ENCODE peak calls at places on chromosomes 6 and 20, in four cellular contexts. Z, X, E and J are unnamed samples.

GRCh38 chr20:2759143-2759542 is 41.3 kb downstream of the CPXM1 start:
- DNase-seq in Z (no peak), X (no peak), E (no peak), J (no peak)

GRCh38 chr6:54801669-54802068 is 44.9 kb upstream of the FAM83B start:
- DNase-seq in Z (no peak), X (no peak), E (peak; percentile 47), J (peak; percentile 92)

GRCh38 chr6:32252326-32253009 is 28.6 kb upstream of the NOTCH4 start:
- DNase-seq in Z (no peak), X (no peak), E (no peak), J (no peak)

GRCh38 chr6:110690916-110691315 is 124.4 kb downstream of the CDK19 start:
- DNase-seq in Z (no peak), X (no peak), E (no peak), J (no peak)

GRCh38 chr6:101163611-101164010 is 229.9 kb upstream of the GRIK2 start:
- DNase-seq in Z (no peak), X (no peak), E (no peak), J (no peak)

GRCh38 chr6:11096109-11096508 is 2.5 kb downstream of the SMIM13 start:
- DNase-seq in Z (no peak), X (no peak), E (peak; percentile 82), J (peak; percentile 78)

GRCh38 chr20:33656783-33657703 is 5.1 kb upstream of the C20orf144 start:
- DNase-seq in Z (no peak), X (no peak), E (no peak), J (no peak)

GRCh38 chr6:97038437-97038836 is 113.9 kb downstream of the KLHL32 start:
- DNase-seq in Z (no peak), X (no peak), E (no peak), J (no peak)

GRCh38 chr6:139977887-139978332 is 603.5 kb upstream of the CITED2 start:
- DNase-seq in Z (no peak), X (no peak), E (peak; percentile 80), J (peak; percentile 92)

GRCh38 chr6:85404497-85405174 is 45.2 kb upstream of the NT5E start:
- DNase-seq in Z (no peak), X (no peak), E (no peak), J (peak; percentile 80)

GRCh38 chr6:52574709-52575489 is 2.0 kb downstream of the TRAM2 start:
- DNase-seq in Z (no peak), X (no peak), E (no peak), J (peak; percentile 81)

GRCh38 chr20:8855315-8855714 is 213.6 kb upstream of the PLCB4 start:
- DNase-seq in Z (no peak), X (no peak), E (no peak), J (no peak)

GRCh38 chr6:21594427-21595264 is 1.1 kb downstream of the SOX4 start:
- DNase-seq in Z (no peak), X (no peak), E (peak; percentile 68), J (peak; percentile 72)

GRCh38 chr6:161369339-161369738 is 95.5 kb upstream of the AGPAT4 start:
- DNase-seq in Z (no peak), X (no peak), E (peak; percentile 43), J (peak; percentile 78)

GRCh38 chr6:153130515-153131036 is 506 bp downstream of the RGS17 start:
- DNase-seq in Z (peak; percentile 8), X (no peak), E (peak; percentile 32), J (no peak)

DNA sequence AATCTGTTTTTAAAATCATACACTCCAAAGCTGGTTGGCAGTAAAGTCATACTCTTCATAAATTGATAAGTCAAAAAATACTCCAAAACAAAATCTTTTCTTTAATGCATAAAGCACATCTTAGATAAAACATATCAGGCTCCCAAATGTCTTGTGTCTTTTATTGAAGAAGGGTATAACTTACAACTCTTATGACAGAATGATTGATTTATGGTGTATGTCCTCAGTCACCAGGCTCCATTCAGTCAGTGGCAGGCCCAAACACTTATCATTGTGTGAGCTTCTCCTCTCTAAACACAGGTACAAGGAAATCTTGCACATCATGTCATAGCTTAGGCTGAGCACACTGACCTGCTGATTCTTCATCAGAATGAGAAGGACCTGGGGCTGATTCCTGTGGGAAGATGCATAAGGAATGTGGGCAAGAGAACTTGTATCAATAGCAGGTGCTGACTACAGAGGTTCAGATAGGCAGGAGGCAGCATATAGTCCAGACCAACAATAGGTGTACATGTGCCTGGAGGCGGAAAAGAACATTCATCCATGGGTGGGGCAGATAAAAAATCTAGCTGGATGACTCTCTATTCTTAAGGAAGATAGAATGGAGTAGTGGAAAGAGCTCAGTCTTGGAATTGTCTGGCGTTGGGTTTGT is 1.9 kb downstream of the CALHM5 start:
- DNase-seq in Z (no peak), X (no peak), E (no peak), J (no peak)
- H3K9ac ChIP-seq in Z (no peak overlapping the region), X (no peak overlapping the region), E (no peak overlapping the region), J (peak overlapping the region; percentile 92)

GRCh38 chr20:17848249-17848648 is 120.3 kb downstream of the SNX5 start:
- DNase-seq in Z (no peak), X (no peak), E (no peak), J (no peak)
- H2BK15ac ChIP-seq in Z (no peak overlapping the region), X (no peak overlapping the region), E (no peak overlapping the region), J (peak overlapping the region; percentile 13)

DNA sequence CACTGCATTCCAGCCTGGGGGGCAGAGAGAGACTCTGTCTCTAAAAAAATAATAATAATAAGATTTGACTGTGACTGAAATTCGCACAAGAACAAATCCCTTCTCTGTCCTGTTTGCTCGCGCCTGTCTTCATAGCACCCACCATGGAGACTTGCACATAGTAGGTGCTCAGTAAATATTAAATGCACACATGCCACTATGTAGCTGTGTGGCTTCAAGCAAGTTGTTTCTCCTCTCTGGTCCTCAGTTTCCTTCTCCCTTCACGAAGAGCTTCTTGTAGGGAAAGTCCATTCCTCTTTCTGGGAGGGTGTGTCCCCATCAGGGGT is 15.4 kb upstream of the PTGIS start:
- DNase-seq in Z (no peak), X (no peak), E (no peak), J (no peak)
- H3K18ac ChIP-seq in Z (no peak overlapping the region), X (no peak overlapping the region), E (no peak overlapping the region), J (no peak overlapping the region)

DNA sequence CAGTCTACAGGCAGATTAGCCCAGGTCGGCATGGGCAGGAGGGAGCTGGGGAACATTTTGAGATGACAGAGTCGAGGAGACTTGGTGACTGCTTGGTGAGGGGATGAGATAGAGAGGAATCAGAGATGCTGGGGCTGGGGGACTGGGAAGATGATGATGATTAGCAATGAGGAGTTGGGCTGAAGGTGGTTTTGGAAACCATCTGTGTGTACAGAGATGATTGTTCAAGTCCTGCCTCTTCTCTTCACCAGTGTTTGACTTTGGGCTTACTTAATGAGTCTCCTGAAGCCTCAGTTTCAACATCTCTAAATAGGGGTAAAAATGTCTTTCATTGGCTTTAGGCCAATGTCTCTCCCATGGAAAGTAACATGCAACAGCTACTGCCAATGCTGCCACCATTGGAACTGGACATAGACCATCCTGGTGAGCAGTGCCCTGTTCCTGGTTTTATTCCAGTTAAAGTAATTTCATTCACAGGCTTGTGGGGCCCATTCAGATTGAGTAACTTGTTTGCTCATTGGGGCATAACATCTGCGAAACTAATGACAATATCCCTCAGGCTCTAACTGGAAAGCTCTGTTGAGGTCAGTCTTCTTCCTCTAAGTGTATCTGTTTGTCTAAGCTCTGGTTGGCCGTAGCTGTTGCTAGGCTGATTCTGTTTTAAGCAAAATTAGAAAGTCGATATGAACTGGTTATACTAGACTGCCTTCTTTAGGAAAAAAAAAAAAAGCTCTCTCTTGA is 99.1 kb downstream of the ARMC2 start:
- DNase-seq in Z (no peak), X (no peak), E (no peak), J (peak; percentile 69)
- H3K9ac ChIP-seq in Z (no peak overlapping the region), X (no peak overlapping the region), E (no peak overlapping the region), J (peak overlapping the region; percentile 84)

GRCh38 chr20:53617791-53618489 is 24.3 kb upstream of the ZNF217 start:
- DNase-seq in Z (no peak), X (no peak), E (peak; percentile 23), J (no peak)
- H2BK15ac ChIP-seq in Z (no peak overlapping the region), X (peak overlapping the region; percentile 97), E (no peak overlapping the region), J (no peak overlapping the region)

DNA sequence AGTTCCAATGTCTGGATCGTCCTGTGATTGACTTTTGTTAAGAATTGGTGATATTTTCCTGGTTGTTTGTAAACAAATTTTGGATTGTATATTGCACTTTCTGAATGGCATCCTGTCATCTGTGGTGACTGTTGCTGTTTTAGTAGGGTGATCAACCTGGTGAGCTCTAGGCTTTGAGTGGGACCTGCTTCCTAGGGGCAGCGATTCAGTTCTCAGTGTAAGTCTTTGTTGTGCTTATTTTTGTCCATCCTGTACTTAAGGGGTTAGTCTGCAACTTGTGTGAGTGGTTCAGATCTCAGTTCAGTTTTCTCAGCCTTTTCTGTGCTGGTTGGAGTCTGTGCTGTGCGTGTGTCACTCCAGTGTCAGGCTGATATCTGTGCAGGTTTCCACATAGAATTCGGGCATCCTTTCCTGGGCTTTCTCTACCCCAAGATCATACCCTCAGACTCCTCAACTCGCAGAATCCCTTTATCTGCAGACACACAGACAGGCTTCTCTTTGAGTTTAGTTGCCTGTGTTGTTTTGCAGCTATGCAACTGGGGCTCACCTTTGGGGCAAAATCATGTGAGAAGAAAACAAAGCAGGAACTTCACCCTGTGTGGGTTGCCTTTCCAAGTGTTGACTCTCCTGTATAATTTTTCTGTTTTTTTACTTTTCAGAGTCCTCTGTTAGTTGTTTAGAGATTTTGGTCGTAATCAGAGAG is 177.7 kb downstream of the FARS2 start:
- DNase-seq in Z (no peak), X (peak; percentile 59), E (no peak), J (no peak)
- H3K18ac ChIP-seq in Z (no peak overlapping the region), X (peak overlapping the region; percentile 40), E (peak overlapping the region; percentile 68), J (no peak overlapping the region)

GRCh38 chr20:51802170-51802745 is at the start of gene SALL4:
- DNase-seq in Z (peak; percentile 92), X (peak; percentile 91), E (peak; percentile 99), J (peak; percentile 71)

GRCh38 chr20:51801220-51801991 is 915 bp downstream of the SALL4 start:
- DNase-seq in Z (peak; percentile 64), X (no peak), E (peak; percentile 83), J (peak; percentile 39)

GRCh38 chr20:51804754-51805153 is 2.4 kb upstream of the SALL4 start:
- DNase-seq in Z (no peak), X (no peak), E (peak; percentile 61), J (no peak)

GRCh38 chr20:51800769-51801219 is 1.5 kb downstream of the SALL4 start:
- DNase-seq in Z (no peak), X (no peak), E (peak; percentile 81), J (peak; percentile 54)

GRCh38 chr20:51803157-51803854 is 985 bp upstream of the SALL4 start:
- DNase-seq in Z (no peak), X (no peak), E (no peak), J (no peak)
- H3K9ac ChIP-seq in Z (no peak overlapping the region), X (no peak overlapping the region), E (no peak overlapping the region), J (no peak overlapping the region)

GRCh38 chr20:45920795-45921617 is 9.1 kb upstream of the PLTP start:
- DNase-seq in Z (no peak), X (no peak), E (no peak), J (no peak)
- H2BK15ac ChIP-seq in Z (no peak overlapping the region), X (no peak overlapping the region), E (no peak overlapping the region), J (no peak overlapping the region)